ENCODE peak calls at places on chromosome 20, in five cellular contexts. E is Panc1, P is B cell, F is fibroblast of mammary gland, C is fibroblast of pulmonary artery. H is an unnamed sample.

GRCh38 chr20:31720486-31721407 is 1.9 kb downstream of the BCL2L1 start:
- DNase-seq in E (no peak), P (no peak), F (no peak), C (no peak), H (no peak)

GRCh38 chr20:49635171-49635570 is 67.2 kb upstream of the PTGIS start:
- DNase-seq in E (no peak), P (no peak), F (no peak), C (no peak), H (no peak)

GRCh38 chr20:22698443-22698842 is 114.1 kb upstream of the FOXA2 start:
- DNase-seq in E (no peak), P (no peak), F (no peak), C (peak; percentile 60), H (no peak)

GRCh38 chr20:63151554-63152321 is 64.2 kb downstream of the YTHDF1 start:
- DNase-seq in E (no peak), P (no peak), F (peak; percentile 40), C (no peak), H (peak; percentile 80)

GRCh38 chr20:63186528-63187316 is 29.2 kb downstream of the YTHDF1 start:
- DNase-seq in E (no peak), P (no peak), F (no peak), C (no peak), H (peak; percentile 72)

GRCh38 chr20:64254571-64255360 is 782 bp upstream of the PCMTD2 start:
- DNase-seq in E (no peak), P (no peak), F (peak; percentile 5), C (no peak), H (no peak)

GRCh38 chr20:63908008-63908682 is 13.2 kb downstream of the DNAJC5 start:
- DNase-seq in E (no peak), P (no peak), F (no peak), C (no peak), H (no peak)

GRCh38 chr20:62768815-62769287 is 27.4 kb upstream of the MRGBP start:
- DNase-seq in E (no peak), P (no peak), F (no peak), C (peak; percentile 80), H (peak; percentile 75)

GRCh38 chr20:10434467-10434831 is 427 bp upstream of the MKKS start:
- DNase-seq in E (peak; percentile 99), P (peak; percentile 83), F (peak; percentile 99), C (peak; percentile 100), H (peak; percentile 95)

GRCh38 chr20:40085513-40085912 is 603.5 kb downstream of the MAFB start:
- DNase-seq in E (no peak), P (no peak), F (no peak), C (no peak), H (no peak)

GRCh38 chr20:32316667-32317066 is 39.2 kb downstream of the KIF3B start:
- DNase-seq in E (no peak), P (no peak), F (peak; percentile 47), C (no peak), H (no peak)

GRCh38 chr20:10917826-10918225 is 244.0 kb upstream of the JAG1 start:
- DNase-seq in E (no peak), P (no peak), F (no peak), C (no peak), H (no peak)

GRCh38 chr20:58054744-58055373 is 173.6 kb downstream of the ANKRD60 start:
- DNase-seq in E (no peak), P (no peak), F (no peak), C (no peak), H (peak; percentile 52)

GRCh38 chr20:63706852-63707557 is 771 bp downstream of the ARFRP1 start:
- DNase-seq in E (no peak), P (peak; percentile 40), F (peak; percentile 46), C (peak; percentile 47), H (peak; percentile 92)

GRCh38 chr20:44388466-44389023 is 33.0 kb downstream of the HNF4A start:
- DNase-seq in E (peak; percentile 62), P (peak; percentile 64), F (peak; percentile 88), C (peak; percentile 75), H (peak; percentile 89)

GRCh38 chr20:49278817-49279676 is 1.2 kb upstream of the ZNFX1 start:
- DNase-seq in E (no peak), P (no peak), F (peak; percentile 36), C (no peak), H (no peak)

GRCh38 chr20:50670126-50670862 is 21.0 kb downstream of the RIPOR3 start:
- DNase-seq in E (peak; percentile 85), P (no peak), F (no peak), C (no peak), H (no peak)

GRCh38 chr20:1061484-1062221 is 56.7 kb upstream of the PSMF1 start:
- DNase-seq in E (no peak), P (no peak), F (no peak), C (no peak), H (no peak)

GRCh38 chr20:44273231-44274215 is 26.4 kb downstream of the GDAP1L1 start:
- DNase-seq in E (no peak), P (no peak), F (no peak), C (no peak), H (no peak)

GRCh38 chr20:63405102-63405730 is 44.1 kb upstream of the CHRNA4 start:
- DNase-seq in E (no peak), P (no peak), F (no peak), C (no peak), H (no peak)

GRCh38 chr20:17622086-17622850 is 52.4 kb downstream of the DSTN start:
- DNase-seq in E (no peak), P (no peak), F (no peak), C (no peak), H (peak; percentile 56)

GRCh38 chr20:13995841-13996240 is 525 bp downstream of the MACROD2 start:
- DNase-seq in E (no peak), P (no peak), F (no peak), C (no peak), H (peak; percentile 71)

GRCh38 chr20:11091496-11091895 is 417.7 kb upstream of the JAG1 start:
- DNase-seq in E (no peak), P (no peak), F (no peak), C (peak; percentile 8), H (no peak)

GRCh38 chr20:41408131-41408789 is 41.6 kb upstream of the EMILIN3 start:
- DNase-seq in E (no peak), P (no peak), F (no peak), C (no peak), H (no peak)

GRCh38 chr20:3082306-3082951 is 2.1 kb downstream of the AVP start:
- DNase-seq in E (no peak), P (no peak), F (no peak), C (no peak), H (peak; percentile 79)

DNA sequence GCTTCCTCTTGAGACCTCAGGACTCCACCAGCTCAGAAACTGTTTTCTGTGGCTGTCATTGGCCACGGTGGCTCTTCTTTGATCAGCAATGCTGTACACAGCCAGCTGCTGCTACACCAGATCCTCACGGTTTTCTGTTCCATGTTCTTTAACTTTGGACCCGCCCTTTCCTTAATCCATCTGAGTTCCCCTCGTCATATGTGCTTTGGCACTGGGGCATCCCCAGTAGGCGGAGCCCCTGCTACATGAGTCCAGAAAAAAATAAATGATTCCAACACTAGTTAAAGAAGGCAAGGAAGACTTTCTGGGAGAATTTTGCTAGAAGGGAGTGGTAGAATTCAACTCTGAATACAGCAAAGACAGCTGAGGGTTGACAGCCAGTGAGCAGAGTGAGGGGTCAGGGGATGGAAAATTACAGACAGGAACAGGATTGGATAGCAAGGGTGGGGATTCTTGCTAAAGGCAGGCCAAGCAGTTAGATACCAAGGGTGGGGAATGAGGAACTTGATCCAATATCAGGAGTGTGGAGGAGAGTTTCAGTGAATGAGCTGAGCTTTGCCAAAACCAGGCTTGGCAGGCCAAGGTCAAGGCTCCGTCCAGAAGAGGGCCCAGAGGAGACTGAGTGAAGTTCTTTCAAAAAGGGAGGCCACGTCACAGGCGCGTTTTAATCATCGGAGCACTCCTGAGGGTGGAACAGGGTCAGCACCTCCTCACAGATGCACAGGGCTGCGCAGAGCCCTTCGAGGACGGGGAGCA is 391.7 kb downstream of the CDH4 start:
- DNase-seq in E (no peak), P (no peak), F (peak; percentile 16), C (no peak), H (no peak)
- TF ChIP-seq CTCF in E (no peak), P (no peak), F (no peak), C (no peak), H (no peak)

GRCh38 chr20:42483694-42484303 is 705.9 kb downstream of the PTPRT start:
- DNase-seq in E (no peak), P (no peak), F (no peak), C (no peak), H (no peak)
- TF ChIP-seq CTCF in E (peak; percentile 57), P (no peak), F (peak; percentile 16), C (no peak), H (peak; percentile 21)

GRCh38 chr20:46545827-46546138 is 4.7 kb downstream of the OCSTAMP start:
- DNase-seq in E (no peak), P (no peak), F (no peak), C (no peak), H (no peak)

GRCh38 chr20:46543033-46543432 is 7.4 kb downstream of the OCSTAMP start:
- DNase-seq in E (no peak), P (no peak), F (no peak), C (no peak), H (no peak)

GRCh38 chr20:46543959-46544358 is 6.5 kb downstream of the OCSTAMP start:
- DNase-seq in E (no peak), P (no peak), F (no peak), C (no peak), H (no peak)

GRCh38 chr20:46545077-46545826 is 5.2 kb downstream of the OCSTAMP start:
- DNase-seq in E (no peak), P (no peak), F (peak; percentile 68), C (peak; percentile 21), H (no peak)

DNA sequence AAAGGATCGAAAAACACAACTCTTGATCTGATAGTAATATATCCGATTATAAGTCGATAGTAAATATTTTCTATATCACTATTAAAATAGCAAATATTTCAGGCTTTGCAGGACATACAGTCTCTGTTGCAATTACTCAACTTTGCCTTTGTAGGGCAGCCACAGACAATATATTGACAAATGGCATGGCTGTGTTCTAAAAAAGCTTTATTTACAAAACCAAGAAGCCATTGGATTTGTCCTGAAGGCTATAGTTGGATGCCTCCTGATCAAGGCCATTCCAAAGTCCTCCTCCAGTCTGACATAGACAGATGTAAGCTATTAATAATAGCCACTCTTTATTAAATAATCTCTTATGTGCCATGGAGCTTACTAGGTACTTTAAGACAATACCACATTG is 5.9 kb downstream of the OCSTAMP start:
- DNase-seq in E (no peak), P (no peak), F (peak; percentile 23), C (peak; percentile 17), H (no peak)
- TF ChIP-seq CTCF in E (no peak), P (no peak), F (peak; percentile 12), C (no peak), H (peak; percentile 59)

DNA sequence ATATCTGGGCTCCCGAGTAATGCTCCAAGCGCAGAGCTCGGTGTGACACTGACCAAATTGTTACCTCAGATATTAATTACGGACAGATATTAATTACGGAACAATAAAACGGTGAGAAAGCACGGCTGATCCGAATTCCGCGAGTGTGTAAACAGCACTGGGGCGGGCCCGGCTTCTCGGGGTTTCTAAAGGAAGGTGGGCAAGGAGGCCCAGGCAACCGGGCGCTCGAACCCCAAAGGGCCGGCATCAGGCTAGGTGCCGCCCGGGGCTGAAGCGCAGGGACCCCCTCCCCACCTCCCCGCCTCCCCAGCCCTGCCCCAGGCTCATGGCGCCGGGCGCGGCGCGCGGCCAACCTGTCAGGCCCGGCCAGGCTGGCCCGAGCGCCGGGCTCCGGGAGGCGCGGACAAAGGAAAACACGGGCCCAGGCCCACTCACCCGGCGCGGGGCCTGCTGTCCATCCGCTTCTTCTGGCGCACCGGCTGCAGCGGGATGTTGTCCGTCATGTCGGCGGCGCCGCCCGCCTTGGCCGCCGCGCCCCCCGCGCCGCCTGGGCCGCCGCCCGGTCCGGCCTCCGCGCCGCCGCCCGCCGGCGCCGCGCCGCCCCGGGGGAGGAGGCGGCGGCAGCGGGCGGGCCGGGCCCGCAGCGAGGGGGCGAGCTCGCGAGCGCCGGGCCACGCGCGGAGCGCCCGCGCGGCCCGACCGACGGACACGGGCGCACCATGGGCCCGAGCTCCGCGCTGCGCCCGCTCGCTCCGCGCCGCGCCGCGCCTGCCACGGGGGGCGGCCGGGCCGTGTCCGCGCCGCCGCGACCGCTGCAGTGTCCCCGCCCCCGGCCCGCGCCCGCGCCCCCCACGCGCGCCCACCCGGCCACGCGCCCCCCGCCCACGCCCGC is at the start of gene ATP9A:
- DNase-seq in E (no peak), P (no peak), F (no peak), C (peak; percentile 31), H (peak; percentile 84)
- TF ChIP-seq CTCF in E (no peak), P (no peak), F (no peak), C (no peak), H (peak; percentile 59)

H was measured in chondrocyte.